ENCODE peak calls at places on chromosomes 7 and 10, in six cellular contexts. E is GM23338, S is hepatocyte, Z is IMR-90, W is A549, R is GM12878. M is an unnamed sample.

GRCh38 chr10:118832242-118832651 is 77.5 kb upstream of the CACUL1 start:
- DNase-seq in E (no peak), S (no peak), Z (peak; percentile 13), W (no peak), R (no peak), M (no peak)

GRCh38 chr10:76675951-76676587 is 961.5 kb downstream of the KCNMA1 start:
- DNase-seq in E (no peak), S (peak; percentile 28), Z (no peak), W (no peak), R (no peak), M (no peak)

GRCh38 chr10:74227697-74228424 is 76.8 kb downstream of the ADK start:
- DNase-seq in E (no peak), S (no peak), Z (peak; percentile 62), W (no peak), R (peak; percentile 17), M (no peak)

GRCh38 chr10:46514431-46514861 is 42.0 kb downstream of the GPRIN2 start:
- DNase-seq in E (no peak), S (no peak), Z (no peak), W (no peak), R (no peak), M (no peak)

GRCh38 chr10:33273295-33274002 is 61.0 kb downstream of the NRP1 start:
- DNase-seq in E (peak; percentile 48), S (peak; percentile 42), Z (peak; percentile 96), W (peak; percentile 78), R (no peak), M (no peak)

GRCh38 chr7:33933611-33934281 is 28.4 kb downstream of the BMPER start:
- DNase-seq in E (no peak), S (no peak), Z (peak; percentile 92), W (peak; percentile 17), R (no peak), M (peak; percentile 52)

GRCh38 chr10:86698207-86698940 is 30.1 kb downstream of the LDB3 start:
- DNase-seq in E (no peak), S (no peak), Z (no peak), W (no peak), R (no peak), M (no peak)

GRCh38 chr10:4352566-4352961 is 473.4 kb upstream of the AKR1E2 start:
- DNase-seq in E (no peak), S (peak; percentile 22), Z (no peak), W (no peak), R (no peak), M (no peak)

GRCh38 chr10:114648368-114648767 is 9.7 kb downstream of the ABLIM1 start:
- DNase-seq in E (no peak), S (peak; percentile 59), Z (peak; percentile 94), W (peak; percentile 50), R (no peak), M (no peak)

GRCh38 chr10:84348431-84348830 is 20.0 kb downstream of the CCSER2 start:
- DNase-seq in E (no peak), S (no peak), Z (peak; percentile 83), W (no peak), R (no peak), M (no peak)

GRCh38 chr7:70919491-70920073 is 212.4 kb upstream of the GALNT17 start:
- DNase-seq in E (no peak), S (peak; percentile 55), Z (no peak), W (no peak), R (no peak), M (no peak)

GRCh38 chr7:91503934-91504575 is 239.8 kb downstream of the FZD1 start:
- DNase-seq in E (no peak), S (no peak), Z (no peak), W (no peak), R (no peak), M (no peak)

GRCh38 chr10:35307297-35307696 is 29.0 kb upstream of the CCNY start:
- DNase-seq in E (no peak), S (peak; percentile 12), Z (peak; percentile 61), W (no peak), R (no peak), M (peak; percentile 48)

GRCh38 chr10:92239600-92240288 is 51.1 kb downstream of the CPEB3 start:
- DNase-seq in E (peak; percentile 61), S (peak; percentile 55), Z (peak; percentile 30), W (peak; percentile 25), R (no peak), M (no peak)

GRCh38 chr10:92238586-92239098 is 52.2 kb downstream of the CPEB3 start:
- DNase-seq in E (peak; percentile 32), S (peak; percentile 63), Z (peak; percentile 43), W (no peak), R (no peak), M (peak; percentile 64)

GRCh38 chr10:92239185-92239599 is 51.7 kb downstream of the CPEB3 start:
- DNase-seq in E (peak; percentile 52), S (no peak), Z (no peak), W (no peak), R (no peak), M (no peak)

GRCh38 chr10:92240289-92241157 is 50.4 kb downstream of the CPEB3 start:
- DNase-seq in E (peak; percentile 81), S (peak; percentile 78), Z (peak; percentile 70), W (peak; percentile 76), R (peak; percentile 53), M (no peak)

DNA sequence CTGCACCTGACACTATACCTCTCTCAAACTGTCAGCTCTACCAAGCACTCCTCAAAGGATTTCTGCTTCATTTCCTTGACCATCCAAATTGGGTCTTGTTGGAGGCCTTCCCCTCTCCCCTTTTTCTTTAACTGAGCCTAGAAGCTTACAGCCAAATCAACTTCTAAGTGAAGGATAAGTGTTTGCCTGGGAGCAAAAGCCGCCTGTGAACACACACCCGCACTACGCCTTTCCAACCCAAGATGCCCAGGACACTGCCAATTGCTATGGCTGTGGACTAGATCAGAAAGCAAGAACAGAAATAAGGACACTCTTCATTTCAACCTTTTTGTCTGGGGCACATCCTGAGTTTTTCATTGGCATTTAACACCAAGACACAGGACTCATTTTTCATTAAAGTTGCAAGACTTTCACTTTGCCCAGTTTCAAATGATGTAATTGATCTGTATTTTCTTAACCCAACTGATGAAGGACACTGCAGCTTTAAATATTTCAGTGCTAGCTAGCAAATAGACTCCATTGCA is 52.8 kb downstream of the CPEB3 start:
- DNase-seq in E (no peak), S (no peak), Z (no peak), W (no peak), R (no peak), M (no peak)
- H3K4me3 ChIP-seq in E (peak overlapping the region; percentile 52), S (peak overlapping the region; percentile 68), Z (no peak overlapping the region), W (no peak overlapping the region), R (no peak overlapping the region), M (no peak overlapping the region)

DNA sequence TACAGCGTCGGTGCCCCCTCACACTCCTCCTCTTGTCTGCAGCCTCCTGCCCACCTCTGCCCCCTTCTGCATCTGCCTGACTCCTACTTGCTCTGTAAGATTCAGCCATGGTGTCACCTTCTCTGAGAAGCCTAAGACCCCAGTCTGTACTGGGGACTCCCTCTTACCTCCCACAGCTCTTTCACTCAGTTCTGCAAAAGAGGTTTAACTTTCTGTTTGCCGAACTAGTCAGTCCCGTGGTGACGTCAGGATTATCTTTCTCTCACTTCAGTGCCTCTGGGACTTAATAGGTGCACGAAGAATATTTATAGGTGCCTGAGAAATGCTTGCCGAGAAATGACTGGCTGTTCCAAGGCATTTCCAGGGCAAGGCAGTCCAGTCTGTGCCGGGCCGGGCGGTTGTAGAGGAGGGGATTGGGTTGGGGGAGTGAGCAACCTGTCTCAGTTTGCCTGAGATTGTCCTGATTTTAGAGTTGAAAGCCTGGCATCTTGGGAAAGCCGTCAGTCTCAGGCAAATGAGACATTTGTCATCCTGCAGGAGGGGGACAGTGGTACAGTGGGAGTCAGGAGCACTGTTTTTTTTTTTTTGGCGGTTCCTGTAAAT is 227.5 kb upstream of the NPVF start:
- DNase-seq in E (no peak), S (no peak), Z (no peak), W (no peak), R (no peak), M (no peak)
- H3K4me2 ChIP-seq in E (no peak overlapping the region), S (no peak overlapping the region), Z (no peak overlapping the region), W (peak overlapping the region; percentile 63), R (no peak overlapping the region), M (no peak overlapping the region)

GRCh38 chr10:92712016-92712889 is 22.5 kb downstream of the HHEX start:
- DNase-seq in E (no peak), S (no peak), Z (peak; percentile 40), W (no peak), R (peak; percentile 16), M (no peak)

GRCh38 chr10:92714872-92715271 is 25.1 kb downstream of the HHEX start:
- DNase-seq in E (no peak), S (no peak), Z (no peak), W (no peak), R (no peak), M (no peak)

DNA sequence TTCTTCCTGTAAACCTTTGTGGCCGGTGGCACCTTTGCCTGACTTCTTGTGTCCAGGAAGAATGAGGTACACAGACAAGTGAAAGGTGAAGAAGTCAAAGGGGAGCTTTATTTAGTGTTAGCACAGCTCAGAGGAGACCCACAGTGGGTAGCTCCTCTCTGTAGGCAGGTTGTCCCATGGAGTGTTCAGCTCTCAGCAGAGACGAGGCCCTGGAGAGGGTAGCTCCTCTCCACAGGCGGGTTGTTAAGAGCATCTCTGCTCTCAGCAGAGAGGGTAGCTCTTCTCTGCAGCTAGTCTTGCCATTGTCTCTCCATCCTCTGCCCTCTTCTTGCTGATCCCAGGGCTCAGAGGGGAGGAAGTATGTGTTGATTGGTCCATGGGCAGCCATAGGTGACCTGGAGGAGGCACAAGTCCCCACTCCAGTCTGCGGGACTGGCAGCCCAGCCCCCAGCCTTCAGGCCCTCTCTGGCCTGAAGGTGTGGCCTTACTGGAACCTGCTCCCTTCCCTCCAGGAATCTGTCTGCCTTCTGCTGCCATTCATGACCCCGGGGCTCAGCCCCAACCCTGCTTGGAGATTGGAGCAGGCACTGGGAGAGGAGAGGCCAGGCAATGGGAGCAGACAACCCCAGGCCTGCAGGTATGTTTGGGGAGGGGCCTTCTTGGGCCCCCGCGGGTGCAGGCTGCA is 24.5 kb downstream of the HHEX start:
- DNase-seq in E (no peak), S (no peak), Z (no peak), W (no peak), R (no peak), M (no peak)
- H3K4me3 ChIP-seq in E (no peak overlapping the region), S (no peak overlapping the region), Z (no peak overlapping the region), W (no peak overlapping the region), R (no peak overlapping the region), M (no peak overlapping the region)

DNA sequence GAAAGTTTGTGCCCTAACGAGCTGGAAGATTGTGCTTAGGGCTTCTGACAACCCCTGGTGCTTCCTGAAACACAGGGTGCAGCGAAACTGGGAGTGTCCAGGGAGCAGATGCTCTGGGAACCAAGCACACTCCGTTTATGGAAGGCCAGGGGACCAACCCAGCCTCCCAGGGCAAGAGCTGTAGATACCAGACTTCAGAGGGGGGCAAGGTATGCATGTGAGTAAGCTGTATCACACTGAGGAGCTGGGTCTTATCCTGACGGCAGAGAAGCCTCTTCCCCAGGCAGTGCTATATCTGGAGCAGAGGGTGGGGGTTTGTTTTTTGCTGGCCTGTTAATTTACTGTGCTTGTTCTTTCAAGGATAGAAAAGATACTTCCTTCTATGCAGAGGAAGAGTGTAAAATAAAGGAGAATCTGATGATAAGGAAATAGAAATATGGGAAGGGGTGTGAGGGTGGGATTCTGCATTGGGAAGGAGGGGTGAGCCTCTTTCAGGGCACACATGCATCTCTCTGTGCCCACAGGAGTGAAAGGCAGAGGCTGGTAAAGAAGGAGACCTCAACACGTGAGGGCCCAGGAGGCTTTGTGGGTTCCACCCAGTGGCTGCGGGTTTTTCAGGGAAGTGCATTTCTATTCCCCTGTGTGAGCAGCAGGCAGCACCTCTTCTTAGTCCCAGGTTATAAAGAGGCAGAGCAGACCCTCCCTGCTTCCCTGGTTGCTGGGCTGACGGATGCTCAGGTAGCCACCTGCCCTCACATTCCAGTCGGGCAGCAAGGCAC is 314.1 kb downstream of the TCERG1L start:
- DNase-seq in E (no peak), S (no peak), Z (no peak), W (no peak), R (no peak), M (no peak)
- H3K4me2 ChIP-seq in E (no peak overlapping the region), S (no peak overlapping the region), Z (no peak overlapping the region), W (no peak overlapping the region), R (no peak overlapping the region), M (no peak overlapping the region)